ENCODE peak calls at places on chromosome 10, in six cellular contexts. R is A549, W is upper lobe of left lung, D is K562, B is HepG2, O is GM12878. L is an unnamed sample.

GRCh38 chr10:35667971-35668370 is 25.9 kb upstream of the FZD8 start:
- ATAC-seq in R (no peak), W (no peak), D (no peak), B (no peak), O (no peak), L (no peak)

GRCh38 chr10:124732931-124733536 is 11.1 kb downstream of the FAM53B start:
- ATAC-seq in R (no peak), W (peak), D (no peak), B (no peak), O (peak), L (peak)

GRCh38 chr10:11344550-11344949 is 266.9 kb downstream of the USP6NL start:
- ATAC-seq in R (no peak), W (no peak), D (no peak), B (no peak), O (no peak), L (no peak)

GRCh38 chr10:50497758-50498157 is 126.0 kb downstream of the SGMS1 start:
- ATAC-seq in R (peak), W (no peak), D (peak), B (no peak), O (peak), L (peak)

GRCh38 chr10:72274730-72275350 is 1.1 kb downstream of the DDIT4 start:
- ATAC-seq in R (peak), W (peak), D (peak), B (peak), O (peak), L (no peak)

GRCh38 chr10:72483452-72483851 is 128.7 kb upstream of the DNAJB12 start:
- ATAC-seq in R (no peak), W (no peak), D (no peak), B (no peak), O (no peak), L (no peak)

GRCh38 chr10:110110338-110110737 is 97.1 kb upstream of the MXI1 start:
- ATAC-seq in R (no peak), W (no peak), D (no peak), B (no peak), O (peak), L (no peak)

GRCh38 chr10:98041352-98042043 is 11.1 kb upstream of the CRTAC1 start:
- ATAC-seq in R (peak), W (no peak), D (peak), B (peak), O (peak), L (peak)

GRCh38 chr10:36634916-36635315 is 490.5 kb upstream of the ANKRD30A start:
- ATAC-seq in R (no peak), W (no peak), D (no peak), B (no peak), O (no peak), L (no peak)

GRCh38 chr10:132298038-132298935 is 9.5 kb downstream of the STK32C start:
- ATAC-seq in R (no peak), W (no peak), D (no peak), B (no peak), O (no peak), L (no peak)

GRCh38 chr10:52346394-52347326 is 32.6 kb downstream of the DKK1 start:
- ATAC-seq in R (no peak), W (peak), D (no peak), B (peak), O (no peak), L (peak)

GRCh38 chr10:51063659-51064535 is 10.4 kb upstream of the PRKG1 start:
- ATAC-seq in R (peak), W (no peak), D (no peak), B (peak), O (peak), L (no peak)

GRCh38 chr10:52258791-52259427 is 55.2 kb upstream of the DKK1 start:
- ATAC-seq in R (no peak), W (no peak), D (no peak), B (no peak), O (no peak), L (no peak)

GRCh38 chr10:26448292-26448691 is 10.2 kb downstream of the APBB1IP start:
- ATAC-seq in R (no peak), W (no peak), D (no peak), B (no peak), O (peak), L (no peak)

GRCh38 chr10:24885551-24885950 is 66.9 kb downstream of the PRTFDC1 start:
- ATAC-seq in R (no peak), W (no peak), D (no peak), B (no peak), O (no peak), L (no peak)

GRCh38 chr10:110425684-110426293 is 71.9 kb upstream of the DUSP5 start:
- ATAC-seq in R (peak), W (no peak), D (peak), B (no peak), O (peak), L (peak)

GRCh38 chr10:127354255-127354654 is 157.9 kb upstream of the INSYN2A start:
- ATAC-seq in R (no peak), W (no peak), D (no peak), B (no peak), O (no peak), L (no peak)

GRCh38 chr10:127353544-127353943 is 157.2 kb upstream of the INSYN2A start:
- ATAC-seq in R (no peak), W (no peak), D (no peak), B (no peak), O (peak), L (no peak)

GRCh38 chr10:127357265-127357664 is 160.9 kb upstream of the INSYN2A start:
- ATAC-seq in R (no peak), W (no peak), D (no peak), B (no peak), O (no peak), L (no peak)

GRCh38 chr10:127349737-127350136 is 153.3 kb upstream of the INSYN2A start:
- ATAC-seq in R (no peak), W (no peak), D (no peak), B (no peak), O (no peak), L (no peak)

GRCh38 chr10:127354992-127355391 is 158.6 kb upstream of the INSYN2A start:
- ATAC-seq in R (no peak), W (no peak), D (no peak), B (no peak), O (no peak), L (no peak)
- TF ChIP-seq EP300 in R (no peak), W (no peak), D (no peak), B (no peak), O (no peak), L (no peak)

DNA sequence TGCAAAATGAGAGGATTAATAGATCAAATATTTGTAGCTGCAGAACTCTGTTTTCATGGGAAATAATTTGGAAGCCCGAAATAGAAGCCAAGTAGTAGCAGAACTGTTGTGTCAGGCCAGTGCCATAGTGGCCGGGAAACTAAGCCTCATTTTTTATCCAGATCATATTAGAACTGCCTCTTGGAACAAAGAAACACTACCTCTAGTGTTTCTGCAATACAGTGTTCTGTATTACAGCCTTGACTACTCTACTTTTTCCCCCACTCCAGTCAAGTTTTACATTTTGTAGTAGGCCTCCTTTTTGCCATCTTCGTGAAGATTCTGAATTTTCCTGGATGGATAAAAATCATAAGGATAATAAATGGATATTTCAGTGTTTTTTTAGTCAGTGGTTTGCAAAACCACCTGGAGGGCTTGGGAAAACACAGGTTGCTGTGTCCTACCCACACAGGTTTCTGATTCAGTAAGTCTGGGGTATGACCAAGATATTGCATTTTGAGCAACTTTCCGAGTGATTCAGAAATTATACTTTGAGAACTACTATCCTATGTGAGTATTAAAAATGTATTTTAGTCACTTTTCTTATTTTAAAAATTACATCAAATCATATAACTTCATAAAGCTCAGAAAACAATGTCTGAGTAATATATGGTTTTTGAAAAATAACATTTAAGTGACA is 326.2 kb upstream of the KAT6B start:
- ATAC-seq in R (no peak), W (no peak), D (no peak), B (no peak), O (peak), L (no peak)
- TF ChIP-seq EP300 in R (no peak), W (no peak), D (no peak), B (no peak), O (no peak), L (no peak)

GRCh38 chr10:3497581-3497980 is 287.4 kb downstream of the KLF6 start:
- ATAC-seq in R (no peak), W (no peak), D (no peak), B (no peak), O (no peak), L (no peak)

GRCh38 chr10:3499120-3499519 is 285.9 kb downstream of the KLF6 start:
- ATAC-seq in R (no peak), W (no peak), D (no peak), B (no peak), O (no peak), L (no peak)

GRCh38 chr10:3503299-3503698 is 281.7 kb downstream of the KLF6 start:
- ATAC-seq in R (no peak), W (no peak), D (no peak), B (no peak), O (no peak), L (no peak)

GRCh38 chr10:3502606-3503005 is 282.4 kb downstream of the KLF6 start:
- ATAC-seq in R (no peak), W (no peak), D (no peak), B (no peak), O (no peak), L (no peak)

DNA sequence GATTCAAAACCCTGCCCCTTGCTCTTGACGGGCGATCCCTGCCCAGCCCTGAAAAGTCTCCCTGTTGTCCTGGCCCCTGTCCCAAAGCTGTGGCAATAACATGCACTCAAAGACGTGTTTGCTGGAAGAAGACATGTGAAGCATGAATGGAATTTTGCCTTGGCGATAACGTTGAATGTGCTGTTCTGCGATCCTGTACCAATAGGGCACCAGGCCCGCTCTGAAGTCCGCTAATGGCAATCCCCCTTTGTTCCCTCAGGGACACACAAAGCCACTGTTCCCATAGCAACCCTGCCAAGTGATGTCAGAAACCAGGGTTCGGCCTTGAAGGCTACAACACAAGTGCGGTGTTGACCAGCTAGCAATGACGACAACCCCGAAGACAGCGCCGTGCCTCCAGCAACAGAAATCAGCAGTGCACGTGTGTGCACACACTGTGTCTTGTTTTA is 284.6 kb downstream of the KLF6 start:
- ATAC-seq in R (peak), W (peak), D (no peak), B (peak), O (no peak), L (peak)
- TF ChIP-seq EP300 in R (peak), W (peak), D (no peak), B (peak), O (no peak), L (no peak)

GRCh38 chr10:7686351-7687171 is 16.6 kb upstream of the ITIH2 start:
- ATAC-seq in R (peak), W (peak), D (peak), B (peak), O (peak), L (no peak)
- TF ChIP-seq EP300 in R (no peak), W (no peak), D (no peak), B (peak), O (no peak), L (no peak)

GRCh38 chr10:96082153-96082552 is 38.8 kb downstream of the CCNJ start:
- ATAC-seq in R (no peak), W (no peak), D (no peak), B (no peak), O (peak), L (no peak)
- TF ChIP-seq EP300 in R (no peak), W (no peak), D (no peak), B (no peak), O (no peak), L (no peak)

DNA sequence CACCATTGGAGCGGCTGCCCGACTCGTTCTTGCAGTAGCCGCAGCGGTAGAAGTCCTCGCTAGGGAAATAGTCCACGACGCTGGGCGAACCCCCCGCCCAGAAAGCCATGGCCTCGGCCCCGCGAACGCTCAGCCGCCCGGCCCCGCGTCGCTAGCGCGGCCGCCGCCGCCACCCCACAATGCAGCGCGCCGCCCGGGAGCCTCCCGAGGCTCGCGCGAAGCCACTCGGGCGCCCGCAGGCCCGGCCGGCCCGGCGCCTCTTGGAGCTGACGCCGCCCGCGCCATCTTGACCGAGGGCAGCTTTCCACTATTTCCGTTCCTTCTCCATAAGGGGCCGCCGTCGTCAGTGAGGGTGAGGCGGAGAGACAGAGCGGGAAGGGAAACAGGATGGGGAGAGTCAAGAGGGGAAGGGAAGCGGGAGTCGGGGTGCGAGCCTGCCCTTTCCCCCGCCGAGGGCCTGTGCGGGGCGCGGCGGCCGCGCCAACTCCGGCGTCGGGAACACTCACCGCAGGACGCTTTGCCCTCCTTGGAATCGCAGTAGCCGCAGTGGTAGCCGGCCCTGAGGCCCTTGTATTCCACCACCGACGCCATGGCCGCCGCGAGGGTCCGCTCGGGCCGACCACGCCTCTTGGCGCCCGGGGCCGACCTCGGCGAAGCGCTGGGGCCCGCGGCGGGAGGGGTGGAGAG is at the start of gene ATE1:
- ATAC-seq in R (peak), W (peak), D (peak), B (peak), O (peak), L (peak)
- TF ChIP-seq EP300 in R (no peak), W (no peak), D (no peak), B (no peak), O (no peak), L (no peak)

DNA sequence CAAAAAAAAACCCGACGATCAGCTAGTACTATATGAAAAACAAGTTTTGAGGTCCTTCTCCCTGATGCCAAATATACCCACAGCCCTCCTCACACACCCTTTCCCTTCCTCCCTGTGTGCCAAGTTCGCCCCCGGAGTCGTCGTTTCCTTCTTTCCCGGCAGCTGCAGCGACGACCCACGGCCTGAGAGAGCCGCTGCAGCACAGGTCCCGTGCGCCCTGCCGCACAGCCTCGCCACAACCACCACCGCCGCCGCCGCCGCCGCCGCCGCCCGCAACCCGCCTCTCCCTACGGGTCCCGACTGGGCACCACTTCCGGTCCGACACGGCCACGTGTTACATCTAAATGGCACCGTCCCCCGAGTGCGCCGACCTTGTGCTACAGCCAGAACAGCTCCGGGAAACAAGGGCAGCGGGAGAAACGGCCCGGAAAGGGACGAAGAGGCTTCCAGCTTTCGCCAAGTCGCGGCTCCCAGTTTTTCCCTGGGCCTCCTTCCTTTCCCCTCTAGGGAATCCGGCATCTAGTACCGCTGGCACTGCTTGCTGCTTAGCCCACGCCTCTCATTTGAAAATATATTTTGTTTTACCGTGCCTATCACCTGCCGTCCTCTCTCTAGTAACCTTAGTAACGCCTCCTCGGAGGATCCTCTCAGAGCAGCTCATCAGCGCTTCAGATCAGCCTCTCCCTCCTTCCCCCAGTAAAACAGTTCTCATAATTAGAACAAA is at the start of gene FRA10AC1:
- ATAC-seq in R (peak), W (peak), D (peak), B (peak), O (peak), L (peak)
- TF ChIP-seq EP300 in R (no peak), W (no peak), D (peak), B (peak), O (peak), L (no peak)

L was measured in gastroesophageal sphincter.